ENCODE peak calls at places on chromosomes 16 and 17, in six cellular contexts. A is neural progenitor cell, M is ovary, P is heart right ventricle, Y is HFF-Myc, E is fibroblast of pulmonary artery. X is an unnamed sample.

GRCh38 chr16:77330332-77331043 is 104.3 kb downstream of the ADAMTS18 start:
- DNase-seq in P (no peak), M (no peak), E (no peak), Y (no peak), A (peak), X (no peak)

GRCh38 chr16:83689385-83689831 is 118.4 kb upstream of the HSBP1 start:
- DNase-seq in E (peak), Y (peak), M (no peak), P (peak), A (no peak), X (no peak)

GRCh38 chr16:71885261-71885650 is 1.3 kb upstream of the ZNF821 start:
- DNase-seq in M (no peak), A (no peak), E (no peak), Y (no peak), P (no peak), X (no peak)

GRCh38 chr16:57799619-57800212 is 2.6 kb downstream of the KIFC3 start:
- DNase-seq in P (no peak), E (no peak), A (no peak), M (no peak), Y (no peak), X (no peak)

GRCh38 chr16:51154271-51155171 is 3.5 kb upstream of the SALL1 start:
- DNase-seq in M (no peak), A (peak), E (no peak), Y (no peak), P (no peak), X (no peak)

GRCh38 chr16:75273054-75273925 is 21.9 kb upstream of the BCAR1 start:
- DNase-seq in Y (no peak), P (no peak), A (no peak), E (no peak), M (no peak), X (peak)

GRCh38 chr16:19167710-19168172 is 299 bp upstream of the SYT17 start:
- DNase-seq in A (peak), E (peak), P (peak), Y (no peak), M (peak), X (peak)

GRCh38 chr17:237406-237955 is 56.0 kb upstream of the DOC2B start:
- DNase-seq in P (no peak), M (no peak), Y (no peak), A (peak), E (no peak), X (no peak)

GRCh38 chr16:57308041-57308440 is 23.6 kb upstream of the PLLP start:
- DNase-seq in E (no peak), A (no peak), M (no peak), Y (no peak), P (no peak), X (no peak)

GRCh38 chr16:19700319-19700781 is 17.7 kb downstream of the KNOP1 start:
- DNase-seq in E (peak), M (peak), Y (no peak), P (no peak), A (no peak), X (peak)

GRCh38 chr16:65044861-65045260 is 77.0 kb downstream of the CDH11 start:
- DNase-seq in P (no peak), A (no peak), Y (no peak), M (no peak), E (peak), X (no peak)

GRCh38 chr16:28163699-28164584 is 47.8 kb downstream of the XPO6 start:
- DNase-seq in A (no peak), E (peak), Y (no peak), P (no peak), M (no peak), X (no peak)

GRCh38 chr17:62614142-62614541 is 13.3 kb upstream of the MRC2 start:
- DNase-seq in E (peak), M (no peak), A (no peak), Y (peak), P (no peak), X (no peak)

GRCh38 chr17:15263680-15264079 is 1.4 kb downstream of the PMP22 start:
- DNase-seq in P (no peak), M (no peak), Y (no peak), E (no peak), A (no peak), X (no peak)
- H3K4me3 ChIP-seq in P (peak), M (peak), Y (peak), E (peak), A (peak), X (no peak)

GRCh38 chr16:87235810-87236515 is 81.2 kb downstream of the C16orf95 start:
- DNase-seq in M (no peak), A (peak), P (no peak), E (no peak), Y (no peak), X (no peak)
- TF ChIP-seq CTCF in M (no peak), A (peak), P (no peak), E (no peak), Y (peak), X (no peak)

GRCh38 chr16:3528406-3528805 is 27.6 kb downstream of the CLUAP1 start:
- DNase-seq in M (no peak), P (no peak), A (no peak), E (no peak), Y (no peak), X (no peak)
- H3K4me3 ChIP-seq in M (no peak), P (no peak), A (no peak), E (no peak), Y (no peak), X (no peak)

DNA sequence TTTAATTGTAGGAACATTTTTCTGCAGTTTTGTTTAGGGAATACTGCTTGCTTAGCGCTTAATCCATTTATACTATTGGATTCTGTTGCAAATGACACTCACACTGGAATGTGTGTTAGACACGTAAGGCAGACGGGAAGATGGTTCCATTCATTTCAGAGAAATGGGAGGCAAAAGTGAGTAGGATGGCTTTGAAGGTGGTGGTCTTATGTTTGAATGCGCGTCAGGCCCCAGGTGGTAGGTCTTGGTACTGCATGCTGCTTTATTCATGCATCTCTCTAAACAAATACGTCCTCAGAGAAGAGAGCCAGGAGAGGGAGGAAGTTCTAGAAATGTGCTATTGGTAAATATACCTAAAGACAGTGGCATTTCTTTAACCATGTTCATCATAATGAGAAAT is 997.6 kb upstream of the RBFOX1 start:
- DNase-seq in M (no peak), P (no peak), E (peak), Y (no peak), A (peak), X (no peak)
- TF ChIP-seq CTCF in M (no peak), P (peak), E (peak), Y (peak), A (peak), X (peak)

DNA sequence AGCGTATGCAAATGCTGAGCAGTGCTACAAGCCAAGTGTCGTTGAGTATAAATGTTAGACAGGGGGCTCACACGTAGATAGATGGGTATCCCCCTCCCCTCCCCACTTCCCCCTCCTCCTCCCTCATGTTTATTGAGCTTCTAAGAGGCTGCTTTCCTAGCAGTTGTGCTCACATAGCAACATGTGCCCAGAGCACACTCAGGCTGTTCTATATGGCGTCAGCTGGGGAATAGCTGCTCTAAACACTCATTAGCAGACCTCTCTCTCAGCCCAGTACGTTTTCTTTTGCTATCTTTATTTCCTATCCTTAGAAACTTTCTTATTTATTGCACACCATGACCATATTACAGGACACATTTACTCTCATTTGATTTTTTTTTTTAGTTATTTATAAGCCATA is 1.8 kb downstream of the KCNJ2 start:
- DNase-seq in E (no peak), P (no peak), M (no peak), Y (no peak), A (no peak), X (no peak)
- H3K4me3 ChIP-seq in E (no peak), P (peak), M (no peak), Y (no peak), A (no peak), X (no peak)

DNA sequence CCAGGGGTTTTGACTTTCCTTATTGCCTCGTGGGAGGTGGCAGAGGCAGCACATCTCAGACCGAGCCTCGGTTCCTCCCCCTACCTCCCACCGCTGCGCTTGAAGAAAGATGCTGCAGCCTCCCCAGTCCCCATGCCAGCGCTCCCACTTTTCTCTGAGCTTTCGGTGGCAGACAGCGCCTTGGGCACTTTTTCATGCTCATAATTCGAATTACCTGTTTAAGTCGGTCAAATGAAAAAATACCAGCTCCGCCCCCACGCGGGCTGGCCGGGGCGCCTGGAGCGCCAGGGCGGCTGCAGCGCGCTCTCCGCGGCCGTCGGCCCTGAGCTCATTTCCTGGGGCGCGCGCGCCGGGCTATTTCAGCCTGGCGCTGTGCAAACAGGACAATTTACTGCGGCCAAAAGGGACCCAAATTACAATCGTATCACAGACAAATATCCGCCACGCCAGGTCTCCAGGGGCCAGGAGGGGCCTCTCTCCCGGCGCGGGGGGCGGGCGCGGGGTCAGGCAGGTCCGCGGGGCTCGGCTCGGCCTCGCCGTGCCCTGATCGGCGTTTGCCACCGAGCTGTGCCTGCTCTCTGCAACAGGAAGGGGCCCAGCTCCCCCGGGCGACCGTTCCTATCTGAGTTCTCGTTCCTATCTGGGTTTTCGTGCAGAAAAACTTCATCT is 45.0 kb downstream of the SOST start:
- DNase-seq in M (no peak), E (peak), P (peak), Y (no peak), A (peak), X (no peak)
- TF ChIP-seq CTCF in M (no peak), E (no peak), P (no peak), Y (no peak), A (no peak), X (no peak)

GRCh38 chr16:2211923-2212347 is 1.3 kb upstream of the BRICD5 start:
- DNase-seq in A (no peak), Y (no peak), E (no peak), P (no peak), M (no peak), X (peak)
- H3K4me3 ChIP-seq in A (no peak), Y (peak), E (no peak), P (peak), M (no peak), X (no peak)

GRCh38 chr17:8986295-8986694 is 20.8 kb upstream of the PIK3R5 start:
- DNase-seq in P (no peak), A (no peak), Y (no peak), M (no peak), E (no peak), X (no peak)
- TF ChIP-seq CTCF in P (peak), A (no peak), Y (no peak), M (no peak), E (no peak), X (no peak)

DNA sequence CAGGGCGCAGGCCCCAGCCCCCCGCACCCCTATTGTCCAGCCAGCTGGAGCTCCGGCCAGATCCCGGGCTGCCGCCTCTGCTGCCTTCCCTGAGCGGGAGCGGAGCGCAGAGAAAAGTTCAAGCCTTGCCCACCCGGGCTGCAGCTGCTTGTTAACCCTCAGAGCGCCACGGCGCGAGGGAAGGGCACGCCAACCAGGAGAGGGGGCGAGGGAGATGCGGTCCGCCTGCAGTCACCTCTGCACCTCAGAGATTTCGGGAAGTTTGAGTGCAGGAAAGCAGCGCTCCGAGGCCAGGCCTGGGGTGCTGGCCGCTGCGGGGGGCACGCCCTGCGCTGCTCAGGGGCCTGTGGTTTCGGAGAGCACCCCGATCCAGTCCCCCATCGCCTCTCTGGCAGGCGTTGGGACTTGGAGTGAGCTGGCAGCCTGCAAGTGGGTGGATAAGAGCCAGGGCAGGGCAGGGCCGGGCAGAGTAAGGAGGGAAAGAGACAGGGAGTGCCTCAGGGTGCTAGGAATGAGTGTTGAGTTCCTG is 1.1 kb downstream of the CDH13 start:
- DNase-seq in Y (no peak), P (peak), M (no peak), E (peak), A (peak), X (no peak)
- H3K4me3 ChIP-seq in Y (peak), P (peak), M (peak), E (peak), A (peak), X (no peak)